ENCODE peak calls at places on chromosomes 16 and 17, in six cellular contexts. One of them, this sample, is unnamed.
A peak's percentile ranks its signal among the peaks of the same experiment; 100 is the strongest.

GRCh38 chr17:40458001-40458791 is 14.9 kb downstream of the IGFBP4 start:
- DNase-seq in dorsolateral prefrontal cortex: no peak
- DNase-seq in heart left ventricle: no peak
- DNase-seq in GM23248: peak; percentile 94
- DNase-seq in CD8-positive, alpha-beta memory T cell: no peak
- DNase-seq in HL-60: no peak
- DNase-seq in this sample: no peak

GRCh38 chr17:44533533-44534246 is 23.6 kb upstream of the FZD2 start:
- DNase-seq in dorsolateral prefrontal cortex: peak; percentile 78
- DNase-seq in heart left ventricle: peak; percentile 94
- DNase-seq in GM23248: peak; percentile 91
- DNase-seq in CD8-positive, alpha-beta memory T cell: peak; percentile 87
- DNase-seq in HL-60: peak; percentile 76
- DNase-seq in this sample: no peak

GRCh38 chr17:65750678-65751077 is 189.2 kb upstream of the AXIN2 start:
- DNase-seq in dorsolateral prefrontal cortex: no peak
- DNase-seq in heart left ventricle: peak; percentile 79
- DNase-seq in GM23248: peak; percentile 91
- DNase-seq in CD8-positive, alpha-beta memory T cell: peak; percentile 69
- DNase-seq in HL-60: no peak
- DNase-seq in this sample: peak; percentile 93

GRCh38 chr16:29820730-29821662 is 734 bp downstream of the MVP start:
- DNase-seq in dorsolateral prefrontal cortex: no peak
- DNase-seq in heart left ventricle: peak; percentile 56
- DNase-seq in GM23248: peak; percentile 60
- DNase-seq in CD8-positive, alpha-beta memory T cell: peak; percentile 74
- DNase-seq in HL-60: no peak
- DNase-seq in this sample: no peak

GRCh38 chr17:8611671-8612298 is 18.7 kb downstream of the MYH10 start:
- DNase-seq in dorsolateral prefrontal cortex: no peak
- DNase-seq in heart left ventricle: no peak
- DNase-seq in GM23248: peak; percentile 57
- DNase-seq in CD8-positive, alpha-beta memory T cell: no peak
- DNase-seq in HL-60: no peak
- DNase-seq in this sample: no peak

GRCh38 chr17:6257339-6257738 is 177.6 kb downstream of the AIPL1 start:
- DNase-seq in dorsolateral prefrontal cortex: no peak
- DNase-seq in heart left ventricle: no peak
- DNase-seq in GM23248: no peak
- DNase-seq in CD8-positive, alpha-beta memory T cell: no peak
- DNase-seq in HL-60: no peak
- DNase-seq in this sample: no peak

GRCh38 chr16:86791287-86792074 is 213.1 kb downstream of the FOXL1 start:
- DNase-seq in dorsolateral prefrontal cortex: no peak
- DNase-seq in heart left ventricle: no peak
- DNase-seq in GM23248: no peak
- DNase-seq in CD8-positive, alpha-beta memory T cell: no peak
- DNase-seq in HL-60: no peak
- DNase-seq in this sample: no peak

GRCh38 chr16:84648595-84649510 is 542 bp downstream of the KLHL36 start:
- DNase-seq in dorsolateral prefrontal cortex: peak; percentile 53
- DNase-seq in heart left ventricle: peak; percentile 76
- DNase-seq in GM23248: peak; percentile 40
- DNase-seq in CD8-positive, alpha-beta memory T cell: peak; percentile 65
- DNase-seq in HL-60: no peak
- DNase-seq in this sample: no peak

GRCh38 chr17:20224379-20224778 is 215.2 kb downstream of the SPECC1 start:
- DNase-seq in dorsolateral prefrontal cortex: no peak
- DNase-seq in heart left ventricle: no peak
- DNase-seq in GM23248: no peak
- DNase-seq in CD8-positive, alpha-beta memory T cell: no peak
- DNase-seq in HL-60: no peak
- DNase-seq in this sample: no peak

GRCh38 chr17:78421084-78421533 is 42.7 kb downstream of the PGS1 start:
- DNase-seq in dorsolateral prefrontal cortex: no peak
- DNase-seq in heart left ventricle: no peak
- DNase-seq in GM23248: no peak
- DNase-seq in CD8-positive, alpha-beta memory T cell: no peak
- DNase-seq in HL-60: no peak
- DNase-seq in this sample: no peak

GRCh38 chr17:15651583-15652110 is 32.1 kb upstream of the FBXW10B start:
- DNase-seq in dorsolateral prefrontal cortex: peak; percentile 73
- DNase-seq in heart left ventricle: peak; percentile 96
- DNase-seq in GM23248: peak; percentile 99
- DNase-seq in CD8-positive, alpha-beta memory T cell: no peak
- DNase-seq in HL-60: peak; percentile 76
- DNase-seq in this sample: peak; percentile 97

GRCh38 chr16:89420204-89420603 is 70.2 kb downstream of the ANKRD11 start:
- DNase-seq in dorsolateral prefrontal cortex: no peak
- DNase-seq in heart left ventricle: peak; percentile 30
- DNase-seq in GM23248: no peak
- DNase-seq in CD8-positive, alpha-beta memory T cell: no peak
- DNase-seq in HL-60: no peak
- DNase-seq in this sample: no peak

GRCh38 chr16:72434159-72434558 is 262.2 kb upstream of the PMFBP1 start:
- DNase-seq in dorsolateral prefrontal cortex: no peak
- DNase-seq in heart left ventricle: no peak
- DNase-seq in GM23248: peak; percentile 10
- DNase-seq in CD8-positive, alpha-beta memory T cell: no peak
- DNase-seq in HL-60: peak; percentile 17
- DNase-seq in this sample: no peak

GRCh38 chr17:17752822-17753448 is 71.7 kb downstream of the RAI1 start:
- DNase-seq in dorsolateral prefrontal cortex: no peak
- DNase-seq in heart left ventricle: no peak
- DNase-seq in GM23248: peak; percentile 45
- DNase-seq in CD8-positive, alpha-beta memory T cell: no peak
- DNase-seq in HL-60: no peak
- DNase-seq in this sample: no peak

GRCh38 chr17:40718904-40719303 is 15.4 kb upstream of the KRT24 start:
- DNase-seq in dorsolateral prefrontal cortex: no peak
- DNase-seq in heart left ventricle: no peak
- DNase-seq in GM23248: no peak
- DNase-seq in CD8-positive, alpha-beta memory T cell: no peak
- DNase-seq in HL-60: no peak
- DNase-seq in this sample: no peak

GRCh38 chr17:50834786-50835562 is 412 bp upstream of the WFIKKN2 start:
- DNase-seq in dorsolateral prefrontal cortex: no peak
- DNase-seq in heart left ventricle: no peak
- DNase-seq in GM23248: peak; percentile 14
- DNase-seq in CD8-positive, alpha-beta memory T cell: no peak
- DNase-seq in HL-60: no peak
- DNase-seq in this sample: no peak

GRCh38 chr16:11038777-11039176 is 94.4 kb downstream of the CLEC16A start:
- DNase-seq in dorsolateral prefrontal cortex: no peak
- DNase-seq in heart left ventricle: no peak
- DNase-seq in GM23248: no peak
- DNase-seq in CD8-positive, alpha-beta memory T cell: no peak
- DNase-seq in HL-60: no peak
- DNase-seq in this sample: peak; percentile 78

GRCh38 chr16:565420-566330 is 1.1 kb upstream of the NHLRC4 start:
- DNase-seq in dorsolateral prefrontal cortex: no peak
- DNase-seq in heart left ventricle: no peak
- DNase-seq in GM23248: no peak
- DNase-seq in CD8-positive, alpha-beta memory T cell: no peak
- DNase-seq in HL-60: no peak
- DNase-seq in this sample: no peak

GRCh38 chr16:66266436-66267286 is 99.8 kb upstream of the CDH5 start:
- DNase-seq in dorsolateral prefrontal cortex: no peak
- DNase-seq in heart left ventricle: peak; percentile 84
- DNase-seq in GM23248: peak; percentile 96
- DNase-seq in CD8-positive, alpha-beta memory T cell: no peak
- DNase-seq in HL-60: no peak
- DNase-seq in this sample: no peak

GRCh38 chr16:81251871-81252270 is 13.4 kb downstream of the BCO1 start:
- DNase-seq in dorsolateral prefrontal cortex: no peak
- DNase-seq in heart left ventricle: no peak
- DNase-seq in GM23248: peak; percentile 10
- DNase-seq in CD8-positive, alpha-beta memory T cell: no peak
- DNase-seq in HL-60: no peak
- DNase-seq in this sample: no peak

GRCh38 chr17:9529033-9529748 is 46.4 kb downstream of the STX8 start:
- DNase-seq in dorsolateral prefrontal cortex: no peak
- DNase-seq in heart left ventricle: no peak
- DNase-seq in GM23248: peak; percentile 63
- DNase-seq in CD8-positive, alpha-beta memory T cell: no peak
- DNase-seq in HL-60: no peak
- DNase-seq in this sample: no peak

GRCh38 chr16:50530277-50531236 is 17.6 kb upstream of the NKD1 start:
- DNase-seq in dorsolateral prefrontal cortex: no peak
- DNase-seq in heart left ventricle: no peak
- DNase-seq in GM23248: no peak
- DNase-seq in CD8-positive, alpha-beta memory T cell: no peak
- DNase-seq in HL-60: no peak
- DNase-seq in this sample: peak; percentile 33

GRCh38 chr17:74360993-74361612 is 565 bp downstream of the BTBD17 start:
- DNase-seq in dorsolateral prefrontal cortex: peak; percentile 54
- DNase-seq in heart left ventricle: no peak
- DNase-seq in GM23248: no peak
- DNase-seq in CD8-positive, alpha-beta memory T cell: no peak
- DNase-seq in HL-60: no peak
- DNase-seq in this sample: no peak

GRCh38 chr17:64240741-64241347 is 22.2 kb downstream of the TEX2 start:
- DNase-seq in dorsolateral prefrontal cortex: no peak
- DNase-seq in heart left ventricle: peak; percentile 64
- DNase-seq in GM23248: peak; percentile 93
- DNase-seq in CD8-positive, alpha-beta memory T cell: no peak
- DNase-seq in HL-60: no peak
- DNase-seq in this sample: no peak

GRCh38 chr17:75515523-75516254 is at the start of gene CASKIN2:
- DNase-seq in dorsolateral prefrontal cortex: peak; percentile 94
- DNase-seq in heart left ventricle: peak; percentile 97
- DNase-seq in GM23248: peak; percentile 91
- DNase-seq in CD8-positive, alpha-beta memory T cell: peak; percentile 83
- DNase-seq in HL-60: peak; percentile 61
- DNase-seq in this sample: peak; percentile 41

GRCh38 chr17:30344283-30345088 is 10.6 kb upstream of the TMIGD1 start:
- DNase-seq in dorsolateral prefrontal cortex: peak; percentile 62
- DNase-seq in heart left ventricle: peak; percentile 67
- DNase-seq in GM23248: peak; percentile 45
- DNase-seq in CD8-positive, alpha-beta memory T cell: no peak
- DNase-seq in HL-60: peak; percentile 100
- DNase-seq in this sample: no peak

GRCh38 chr16:88940196-88941050 is 36.6 kb downstream of the CBFA2T3 start:
- DNase-seq in dorsolateral prefrontal cortex: peak; percentile 63
- DNase-seq in heart left ventricle: peak; percentile 75
- DNase-seq in GM23248: peak; percentile 27
- DNase-seq in CD8-positive, alpha-beta memory T cell: no peak
- DNase-seq in HL-60: no peak
- DNase-seq in this sample: no peak

GRCh38 chr17:10385871-10386270 is 13.1 kb upstream of the MYH13 start:
- DNase-seq in dorsolateral prefrontal cortex: no peak
- DNase-seq in heart left ventricle: no peak
- DNase-seq in GM23248: no peak
- DNase-seq in CD8-positive, alpha-beta memory T cell: no peak
- DNase-seq in HL-60: no peak
- DNase-seq in this sample: no peak

GRCh38 chr16:85192736-85193493 is 80.6 kb upstream of the CIBAR2 start:
- DNase-seq in dorsolateral prefrontal cortex: no peak
- DNase-seq in heart left ventricle: no peak
- DNase-seq in GM23248: peak; percentile 69
- DNase-seq in CD8-positive, alpha-beta memory T cell: no peak
- DNase-seq in HL-60: no peak
- DNase-seq in this sample: no peak

DNA sequence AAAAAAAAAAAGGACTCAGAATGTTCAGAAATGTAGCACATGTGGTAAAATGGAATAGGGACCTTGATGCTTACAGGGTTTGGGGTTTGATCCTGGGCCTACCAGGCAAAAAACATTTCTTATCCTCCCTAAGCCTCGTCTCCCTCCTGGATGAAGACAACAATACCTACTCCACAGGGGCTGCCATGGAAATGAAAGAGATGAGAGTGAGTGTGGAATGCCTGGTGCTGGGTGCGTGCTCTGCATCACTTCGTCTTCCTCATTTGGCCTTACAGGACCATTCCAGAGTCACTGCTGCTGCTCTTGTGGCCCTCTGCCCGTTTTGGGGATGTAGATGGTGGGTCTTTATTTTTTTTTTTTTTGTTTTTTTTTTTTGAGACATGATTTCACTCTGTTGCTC is 692.9 kb upstream of the EEF2KMT start:
- DNase-seq in dorsolateral prefrontal cortex: no peak
- DNase-seq in heart left ventricle: no peak
- DNase-seq in GM23248: no peak
- DNase-seq in CD8-positive, alpha-beta memory T cell: no peak
- DNase-seq in HL-60: no peak
- DNase-seq in this sample: no peak
- H3K27ac ChIP-seq in dorsolateral prefrontal cortex: no peak overlapping the region
- H3K27ac ChIP-seq in heart left ventricle: no peak overlapping the region
- H3K27ac ChIP-seq in GM23248: no peak overlapping the region
- H3K27ac ChIP-seq in CD8-positive, alpha-beta memory T cell: no peak overlapping the region
- H3K27ac ChIP-seq in HL-60: no peak overlapping the region
- H3K27ac ChIP-seq in this sample: no peak overlapping the region

GRCh38 chr17:34234616-34235015 is 20.5 kb upstream of the CCL2 start:
- DNase-seq in dorsolateral prefrontal cortex: no peak
- DNase-seq in heart left ventricle: no peak
- DNase-seq in GM23248: no peak
- DNase-seq in CD8-positive, alpha-beta memory T cell: no peak
- DNase-seq in HL-60: no peak
- DNase-seq in this sample: no peak
- H3K27ac ChIP-seq in dorsolateral prefrontal cortex: no peak overlapping the region
- H3K27ac ChIP-seq in heart left ventricle: peak overlapping the region; percentile 84
- H3K27ac ChIP-seq in GM23248: no peak overlapping the region
- H3K27ac ChIP-seq in CD8-positive, alpha-beta memory T cell: no peak overlapping the region
- H3K27ac ChIP-seq in HL-60: peak overlapping the region; percentile 93
- H3K27ac ChIP-seq in this sample: no peak overlapping the region

GRCh38 chr16:4214215-4214621 is 27.7 kb downstream of the SRL start:
- DNase-seq in dorsolateral prefrontal cortex: no peak
- DNase-seq in heart left ventricle: no peak
- DNase-seq in GM23248: peak; percentile 93
- DNase-seq in CD8-positive, alpha-beta memory T cell: no peak
- DNase-seq in HL-60: no peak
- DNase-seq in this sample: peak; percentile 89

GRCh38 chr16:4215106-4215505 is 26.8 kb downstream of the SRL start:
- DNase-seq in dorsolateral prefrontal cortex: no peak
- DNase-seq in heart left ventricle: no peak
- DNase-seq in GM23248: no peak
- DNase-seq in CD8-positive, alpha-beta memory T cell: no peak
- DNase-seq in HL-60: no peak
- DNase-seq in this sample: no peak

GRCh38 chr16:4213721-4214120 is 28.2 kb downstream of the SRL start:
- DNase-seq in dorsolateral prefrontal cortex: no peak
- DNase-seq in heart left ventricle: no peak
- DNase-seq in GM23248: peak; percentile 37
- DNase-seq in CD8-positive, alpha-beta memory T cell: no peak
- DNase-seq in HL-60: no peak
- DNase-seq in this sample: peak; percentile 29

GRCh38 chr16:4212207-4212933 is 29.5 kb downstream of the SRL start:
- DNase-seq in dorsolateral prefrontal cortex: no peak
- DNase-seq in heart left ventricle: peak; percentile 85
- DNase-seq in GM23248: no peak
- DNase-seq in CD8-positive, alpha-beta memory T cell: no peak
- DNase-seq in HL-60: no peak
- DNase-seq in this sample: no peak

GRCh38 chr16:4212934-4213296 is 29.0 kb downstream of the SRL start:
- DNase-seq in dorsolateral prefrontal cortex: no peak
- DNase-seq in heart left ventricle: no peak
- DNase-seq in GM23248: peak; percentile 66
- DNase-seq in CD8-positive, alpha-beta memory T cell: no peak
- DNase-seq in HL-60: no peak
- DNase-seq in this sample: no peak
- H3K27ac ChIP-seq in dorsolateral prefrontal cortex: peak overlapping the region; percentile 19
- H3K27ac ChIP-seq in heart left ventricle: peak overlapping the region; percentile 95
- H3K27ac ChIP-seq in GM23248: peak overlapping the region; percentile 18
- H3K27ac ChIP-seq in CD8-positive, alpha-beta memory T cell: no peak overlapping the region
- H3K27ac ChIP-seq in HL-60: no peak overlapping the region
- H3K27ac ChIP-seq in this sample: peak overlapping the region; percentile 94

GRCh38 chr17:42428141-42428944 is 5.3 kb upstream of the CAVIN1 start:
- DNase-seq in dorsolateral prefrontal cortex: no peak
- DNase-seq in heart left ventricle: no peak
- DNase-seq in GM23248: peak; percentile 97
- DNase-seq in CD8-positive, alpha-beta memory T cell: peak; percentile 58
- DNase-seq in HL-60: no peak
- DNase-seq in this sample: peak; percentile 95
- H3K27ac ChIP-seq in dorsolateral prefrontal cortex: peak overlapping the region; percentile 74
- H3K27ac ChIP-seq in heart left ventricle: no peak overlapping the region
- H3K27ac ChIP-seq in GM23248: peak overlapping the region; percentile 81
- H3K27ac ChIP-seq in CD8-positive, alpha-beta memory T cell: no peak overlapping the region
- H3K27ac ChIP-seq in HL-60: no peak overlapping the region
- H3K27ac ChIP-seq in this sample: peak overlapping the region; percentile 67